ENCODE peak calls at places on chromosomes 11 and 22, in seven cellular contexts. P is heart right ventricle, D is gastrocnemius medialis, U is GM23338, Z is IMR-90, R is Peyer's patch, C is psoas muscle. F is an unnamed sample.

GRCh38 chr22:28547132-28547842 is 132.4 kb downstream of the TTC28 start:
- DNase-seq in P (no peak), D (no peak), U (no peak), Z (peak; percentile 81), R (no peak), C (no peak), F (peak; percentile 47)

GRCh38 chr11:29119691-29120328 is 897.0 kb downstream of the KCNA4 start:
- DNase-seq in P (no peak), D (no peak), U (no peak), Z (peak; percentile 99), R (no peak), C (no peak), F (peak; percentile 92)

GRCh38 chr11:65401073-65401802 is 14.8 kb downstream of the FRMD8 start:
- DNase-seq in P (no peak), D (no peak), U (peak; percentile 49), Z (no peak), R (peak; percentile 54), C (no peak), F (no peak)

GRCh38 chr11:1744879-1745700 is 5.3 kb downstream of the IFITM10 start:
- DNase-seq in P (no peak), D (peak; percentile 71), U (no peak), Z (no peak), R (peak; percentile 40), C (peak; percentile 77), F (no peak)

GRCh38 chr11:113697075-113697474 is 9.0 kb downstream of the TMPRSS5 start:
- DNase-seq in P (no peak), D (no peak), U (no peak), Z (no peak), R (no peak), C (no peak), F (no peak)

GRCh38 chr11:9765320-9766101 is 101.6 kb downstream of the SWAP70 start:
- DNase-seq in P (peak; percentile 74), D (peak; percentile 70), U (peak; percentile 64), Z (peak; percentile 95), R (no peak), C (peak; percentile 89), F (peak; percentile 99)

GRCh38 chr11:48055292-48056132 is 75.2 kb downstream of the PTPRJ start:
- DNase-seq in P (no peak), D (no peak), U (peak; percentile 50), Z (peak; percentile 47), R (peak; percentile 84), C (no peak), F (peak; percentile 29)

GRCh38 chr11:420911-421321 is 6.1 kb upstream of the SIGIRR start:
- DNase-seq in P (no peak), D (no peak), U (no peak), Z (no peak), R (peak; percentile 46), C (no peak), F (no peak)

GRCh38 chr11:119509969-119510401 is 87.0 kb upstream of the THY1 start:
- DNase-seq in P (no peak), D (peak; percentile 28), U (no peak), Z (peak; percentile 92), R (no peak), C (no peak), F (peak; percentile 77)

GRCh38 chr11:92225563-92226308 is 1.1 kb downstream of the FAT3 start:
- DNase-seq in P (no peak), D (no peak), U (peak; percentile 77), Z (no peak), R (no peak), C (peak; percentile 60), F (no peak)

GRCh38 chr11:13098067-13098466 is 89.0 kb downstream of the RASSF10 start:
- DNase-seq in P (no peak), D (no peak), U (no peak), Z (no peak), R (no peak), C (no peak), F (no peak)

GRCh38 chr22:41021039-41021654 is 70.0 kb downstream of the RBX1 start:
- DNase-seq in P (no peak), D (peak; percentile 16), U (peak; percentile 49), Z (no peak), R (peak; percentile 46), C (peak; percentile 57), F (no peak)

GRCh38 chr11:18495703-18496102 is 31.0 kb downstream of the TSG101 start:
- DNase-seq in P (no peak), D (no peak), U (no peak), Z (no peak), R (peak; percentile 60), C (no peak), F (no peak)

GRCh38 chr11:119380816-119381185 is 689 bp downstream of the USP2 start:
- DNase-seq in P (no peak), D (peak; percentile 29), U (peak; percentile 75), Z (no peak), R (no peak), C (no peak), F (no peak)

GRCh38 chr22:43707650-43708049 is 104.5 kb downstream of the EFCAB6 start:
- DNase-seq in P (no peak), D (no peak), U (no peak), Z (no peak), R (no peak), C (no peak), F (no peak)

GRCh38 chr11:119316017-119316728 is 757 bp downstream of the MCAM start:
- DNase-seq in P (peak; percentile 65), D (no peak), U (no peak), Z (no peak), R (no peak), C (peak; percentile 76), F (no peak)

DNA sequence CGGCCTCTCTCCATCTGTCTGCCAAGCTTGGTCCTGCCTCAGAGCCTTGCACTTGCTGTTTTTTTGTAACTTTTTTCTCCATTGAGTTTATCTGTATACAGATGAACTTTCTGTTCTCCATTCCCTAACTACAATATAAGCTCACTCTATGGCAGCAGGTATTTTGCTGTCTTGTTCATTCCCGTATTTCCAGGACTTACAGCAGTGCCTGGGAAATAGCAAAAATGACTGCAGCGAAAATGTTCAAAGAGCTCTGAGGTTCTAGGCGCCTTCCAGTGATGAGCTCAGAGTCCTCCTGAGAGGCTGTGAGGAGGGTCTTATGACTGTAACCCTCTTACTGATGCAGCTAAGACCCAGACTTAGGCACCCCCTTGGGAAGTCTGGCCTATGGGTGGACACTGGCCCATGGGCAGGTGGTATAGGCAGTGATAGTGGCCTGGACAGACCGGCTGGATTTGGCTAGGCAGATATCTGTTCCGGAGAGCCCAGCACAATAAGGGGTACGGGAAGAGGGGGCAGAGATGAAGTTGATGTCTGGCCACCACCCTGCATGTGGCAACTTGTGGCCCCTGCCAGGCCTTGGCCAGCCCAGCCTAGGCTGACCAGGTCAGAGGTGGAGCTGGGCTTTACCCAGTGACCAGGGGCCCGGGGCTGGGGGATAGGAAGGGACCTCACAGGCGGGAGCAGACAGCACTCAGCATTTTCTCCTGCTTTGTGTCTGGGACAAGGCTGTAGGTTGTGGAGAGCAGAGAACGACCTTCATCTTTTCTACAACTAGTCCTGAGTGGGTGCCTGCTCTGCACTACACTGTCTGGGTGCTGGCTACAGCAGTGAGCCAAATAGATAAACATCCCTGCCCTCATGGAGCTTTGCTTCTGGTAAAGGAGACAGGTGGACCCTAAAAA is 4.6 kb downstream of the ATF4 start:
- DNase-seq in P (no peak), D (no peak), U (no peak), Z (no peak), R (no peak), C (peak; percentile 45), F (no peak)
- H3K4me3 ChIP-seq in P (peak overlapping the region; percentile 99), D (no peak overlapping the region), U (no peak overlapping the region), Z (no peak overlapping the region), R (no peak overlapping the region), C (no peak overlapping the region), F (no peak overlapping the region)

GRCh38 chr11:110294509-110294908 is 1.9 kb downstream of the RDX start:
- DNase-seq in P (no peak), D (no peak), U (no peak), Z (no peak), R (no peak), C (no peak), F (no peak)
- H3K4me3 ChIP-seq in P (peak overlapping the region; percentile 75), D (peak overlapping the region; percentile 86), U (peak overlapping the region; percentile 94), Z (peak overlapping the region; percentile 99), R (no peak overlapping the region), C (peak overlapping the region; percentile 97), F (peak overlapping the region; percentile 94)

DNA sequence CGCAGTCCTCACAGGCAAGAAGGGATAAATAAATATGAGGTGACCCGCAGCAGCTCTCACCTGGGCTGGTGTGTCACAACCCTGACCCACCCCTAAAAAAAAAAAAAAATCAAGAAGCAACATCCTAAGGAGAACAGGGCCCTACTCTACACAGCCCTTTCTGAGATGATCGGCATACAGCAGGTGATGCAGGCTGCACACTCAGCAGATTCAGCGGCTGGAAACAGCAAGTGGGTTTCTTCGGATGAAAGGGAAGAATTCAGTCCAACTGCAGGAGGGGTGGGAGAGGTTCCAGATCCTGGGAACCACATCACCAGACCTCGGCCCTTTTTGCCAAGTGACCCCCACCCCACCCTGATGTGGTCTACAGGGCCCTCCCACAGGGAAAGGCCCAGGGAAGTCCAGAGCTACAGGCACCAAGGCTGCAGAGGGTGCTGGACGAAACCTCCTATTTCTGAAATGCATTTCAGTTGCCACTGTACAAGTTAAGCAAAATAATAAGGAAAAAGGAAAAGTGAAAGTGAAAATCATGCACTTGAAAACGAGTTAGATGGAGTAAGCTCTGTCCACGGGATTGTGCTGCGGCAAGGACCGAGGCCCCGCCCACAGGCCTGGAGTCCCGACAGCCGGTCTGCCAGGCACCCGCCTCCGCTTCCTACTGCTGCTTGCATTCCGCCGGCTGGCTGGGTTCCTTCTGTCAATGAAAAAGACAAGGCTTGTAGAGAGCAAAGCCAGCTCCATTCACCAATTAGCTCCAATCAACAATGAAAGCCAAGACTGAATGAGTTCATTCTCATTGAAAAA is 15.9 kb upstream of the PHLDA2 start:
- DNase-seq in P (peak; percentile 92), D (peak; percentile 74), U (peak; percentile 92), Z (peak; percentile 90), R (peak; percentile 89), C (peak; percentile 90), F (peak; percentile 76)
- H3K4me3 ChIP-seq in P (peak overlapping the region; percentile 34), D (no peak overlapping the region), U (peak overlapping the region; percentile 21), Z (peak overlapping the region; percentile 8), R (no peak overlapping the region), C (peak overlapping the region; percentile 47), F (peak overlapping the region; percentile 24)

GRCh38 chr22:39494471-39495120 is 7.5 kb upstream of the MIEF1 start:
- DNase-seq in P (no peak), D (no peak), U (no peak), Z (peak; percentile 20), R (no peak), C (no peak), F (no peak)

GRCh38 chr22:39491696-39492095 is 10.4 kb upstream of the MIEF1 start:
- DNase-seq in P (no peak), D (no peak), U (no peak), Z (no peak), R (no peak), C (no peak), F (no peak)

GRCh38 chr22:39496131-39496838 is 5.8 kb upstream of the MIEF1 start:
- DNase-seq in P (peak; percentile 86), D (peak; percentile 65), U (peak; percentile 91), Z (peak; percentile 57), R (peak; percentile 89), C (peak; percentile 82), F (no peak)

GRCh38 chr22:39492186-39492585 is 9.9 kb upstream of the MIEF1 start:
- DNase-seq in P (no peak), D (no peak), U (no peak), Z (no peak), R (no peak), C (no peak), F (no peak)

DNA sequence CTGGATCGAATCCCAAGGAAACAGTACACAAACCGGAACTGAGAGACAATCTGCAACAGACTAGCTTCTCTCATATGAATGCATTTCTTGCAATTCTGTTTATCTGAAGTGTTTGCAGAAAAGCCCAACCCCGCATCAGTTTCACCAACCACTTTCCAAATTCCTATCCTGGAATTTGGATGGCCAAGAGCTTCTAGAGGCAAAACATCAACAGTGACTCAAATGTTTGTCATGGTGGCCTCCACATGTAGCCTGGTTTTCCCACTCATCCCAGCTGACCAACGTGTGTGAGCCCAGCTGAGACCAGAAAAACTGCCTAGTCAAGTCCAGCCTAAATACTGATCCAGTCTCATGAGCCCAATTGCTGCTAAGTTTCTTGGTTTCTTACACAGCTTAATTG is 8.3 kb upstream of the MIEF1 start:
- DNase-seq in P (no peak), D (no peak), U (no peak), Z (peak; percentile 92), R (no peak), C (no peak), F (no peak)
- H3K4me3 ChIP-seq in P (no peak overlapping the region), D (no peak overlapping the region), U (no peak overlapping the region), Z (no peak overlapping the region), R (no peak overlapping the region), C (no peak overlapping the region), F (no peak overlapping the region)

F was measured in skeletal muscle cell.